ENCODE peak calls at places on chromosomes 4 and X, in seven cellular contexts. One of them, this sample, is unnamed.

GRCh38 chr4:172858731-172859230 is 309.8 kb upstream of the GALNT7 start:
- DNase-seq in pons: no peak
- DNase-seq in NCI-H774: no peak
- DNase-seq in esophagus squamous epithelium: no peak
- DNase-seq in stomach: no peak
- DNase-seq in activated CD4-positive, alpha-beta T cell treated with anti-CD3 and anti-CD28 coated beads, Interleukin-2, amount 50 U/mL, for 48 hours: no peak
- DNase-seq in T-helper 9 cell: no peak
- DNase-seq in this sample: no peak

GRCh38 chr4:122602277-122603142 is 18.4 kb downstream of the IL21 start:
- DNase-seq in pons: peak
- DNase-seq in activated CD4-positive, alpha-beta T cell treated with anti-CD3 and anti-CD28 coated beads, Interleukin-2, amount 50 U/mL, for 48 hours: no peak
- DNase-seq in T-helper 9 cell: no peak
- DNase-seq in esophagus squamous epithelium: no peak
- DNase-seq in NCI-H774: no peak
- DNase-seq in stomach: no peak
- DNase-seq in this sample: no peak

GRCh38 chrX:154918060-154918483 is 31.9 kb downstream of the F8A1 start:
- DNase-seq in esophagus squamous epithelium: no peak
- DNase-seq in NCI-H774: peak
- DNase-seq in pons: peak
- DNase-seq in activated CD4-positive, alpha-beta T cell treated with anti-CD3 and anti-CD28 coated beads, Interleukin-2, amount 50 U/mL, for 48 hours: peak
- DNase-seq in T-helper 9 cell: no peak
- DNase-seq in stomach: peak
- DNase-seq in this sample: peak

GRCh38 chr4:7876096-7876993 is 63.3 kb downstream of the AFAP1 start:
- DNase-seq in esophagus squamous epithelium: no peak
- DNase-seq in activated CD4-positive, alpha-beta T cell treated with anti-CD3 and anti-CD28 coated beads, Interleukin-2, amount 50 U/mL, for 48 hours: peak
- DNase-seq in stomach: no peak
- DNase-seq in T-helper 9 cell: peak
- DNase-seq in NCI-H774: no peak
- DNase-seq in pons: no peak
- DNase-seq in this sample: no peak

GRCh38 chrX:138897621-138898492 is 186.3 kb upstream of the FGF13 start:
- DNase-seq in pons: no peak
- DNase-seq in esophagus squamous epithelium: no peak
- DNase-seq in T-helper 9 cell: no peak
- DNase-seq in NCI-H774: no peak
- DNase-seq in stomach: no peak
- DNase-seq in activated CD4-positive, alpha-beta T cell treated with anti-CD3 and anti-CD28 coated beads, Interleukin-2, amount 50 U/mL, for 48 hours: no peak
- DNase-seq in this sample: no peak

GRCh38 chr4:1247811-1248261 is 1.1 kb downstream of the CTBP1 start:
- DNase-seq in NCI-H774: no peak
- DNase-seq in pons: peak
- DNase-seq in T-helper 9 cell: no peak
- DNase-seq in stomach: no peak
- DNase-seq in activated CD4-positive, alpha-beta T cell treated with anti-CD3 and anti-CD28 coated beads, Interleukin-2, amount 50 U/mL, for 48 hours: no peak
- DNase-seq in esophagus squamous epithelium: no peak
- DNase-seq in this sample: no peak

GRCh38 chrX:103941201-103941975 is 21.0 kb upstream of the TMSB15B start:
- DNase-seq in activated CD4-positive, alpha-beta T cell treated with anti-CD3 and anti-CD28 coated beads, Interleukin-2, amount 50 U/mL, for 48 hours: no peak
- DNase-seq in esophagus squamous epithelium: no peak
- DNase-seq in stomach: no peak
- DNase-seq in pons: peak
- DNase-seq in T-helper 9 cell: no peak
- DNase-seq in NCI-H774: no peak
- DNase-seq in this sample: no peak

GRCh38 chr4:89000844-89001360 is 56.1 kb downstream of the FAM13A start:
- DNase-seq in NCI-H774: peak
- DNase-seq in activated CD4-positive, alpha-beta T cell treated with anti-CD3 and anti-CD28 coated beads, Interleukin-2, amount 50 U/mL, for 48 hours: no peak
- DNase-seq in stomach: no peak
- DNase-seq in esophagus squamous epithelium: no peak
- DNase-seq in T-helper 9 cell: no peak
- DNase-seq in pons: no peak
- DNase-seq in this sample: no peak

GRCh38 chr4:80425701-80426100 is 90.2 kb downstream of the CFAP299 start:
- DNase-seq in activated CD4-positive, alpha-beta T cell treated with anti-CD3 and anti-CD28 coated beads, Interleukin-2, amount 50 U/mL, for 48 hours: no peak
- DNase-seq in esophagus squamous epithelium: no peak
- DNase-seq in T-helper 9 cell: no peak
- DNase-seq in pons: no peak
- DNase-seq in NCI-H774: no peak
- DNase-seq in stomach: no peak
- DNase-seq in this sample: no peak

GRCh38 chrX:138020941-138021340 is 455.0 kb downstream of the ZIC3 start:
- DNase-seq in activated CD4-positive, alpha-beta T cell treated with anti-CD3 and anti-CD28 coated beads, Interleukin-2, amount 50 U/mL, for 48 hours: no peak
- DNase-seq in pons: no peak
- DNase-seq in T-helper 9 cell: no peak
- DNase-seq in stomach: no peak
- DNase-seq in NCI-H774: no peak
- DNase-seq in esophagus squamous epithelium: no peak
- DNase-seq in this sample: no peak

GRCh38 chr4:133095591-133095990 is 53.5 kb upstream of the PCDH10 start:
- DNase-seq in stomach: no peak
- DNase-seq in T-helper 9 cell: no peak
- DNase-seq in pons: no peak
- DNase-seq in esophagus squamous epithelium: no peak
- DNase-seq in NCI-H774: no peak
- DNase-seq in activated CD4-positive, alpha-beta T cell treated with anti-CD3 and anti-CD28 coated beads, Interleukin-2, amount 50 U/mL, for 48 hours: no peak
- DNase-seq in this sample: no peak

GRCh38 chrX:38961936-38962335 is 160.7 kb downstream of the MID1IP1 start:
- DNase-seq in T-helper 9 cell: no peak
- DNase-seq in activated CD4-positive, alpha-beta T cell treated with anti-CD3 and anti-CD28 coated beads, Interleukin-2, amount 50 U/mL, for 48 hours: no peak
- DNase-seq in stomach: no peak
- DNase-seq in esophagus squamous epithelium: no peak
- DNase-seq in pons: no peak
- DNase-seq in NCI-H774: no peak
- DNase-seq in this sample: no peak